ENCODE peak calls at places on chromosomes 11 and 22, in six cellular contexts. Q, W, E, L, P and Z are unnamed samples.
A peak's percentile ranks its signal among the peaks of the same experiment; 100 is the strongest.

GRCh38 chr11:123246749-123247497 is 51.9 kb upstream of the CLMP start:
- DNase-seq in Q (peak; percentile 65), W (peak; percentile 94), E (peak; percentile 86), L (peak; percentile 88), P (peak; percentile 92), Z (peak; percentile 25)

GRCh38 chr11:71263391-71263790 is 11.0 kb upstream of the SHANK2 start:
- DNase-seq in Q (no peak), W (peak; percentile 39), E (no peak), L (no peak), P (no peak), Z (no peak)

GRCh38 chr11:69442012-69442806 is 39.3 kb upstream of the LINC01488 start:
- DNase-seq in Q (no peak), W (no peak), E (peak; percentile 28), L (no peak), P (peak; percentile 94), Z (no peak)

GRCh38 chr11:1197431-1197885 is 25.4 kb upstream of the MUC5B start:
- DNase-seq in Q (no peak), W (no peak), E (peak; percentile 53), L (no peak), P (no peak), Z (no peak)

GRCh38 chr11:369336-370018 is at the start of gene B4GALNT4:
- DNase-seq in Q (no peak), W (peak; percentile 73), E (no peak), L (peak; percentile 80), P (peak; percentile 43), Z (no peak)

GRCh38 chr11:67606477-67607295 is at the start of gene NDUFV1:
- DNase-seq in Q (peak; percentile 65), W (peak; percentile 98), E (peak; percentile 98), L (peak; percentile 99), P (peak; percentile 98), Z (no peak)

GRCh38 chr11:24642648-24643047 is 145.8 kb downstream of the LUZP2 start:
- DNase-seq in Q (no peak), W (no peak), E (no peak), L (no peak), P (no peak), Z (no peak)

GRCh38 chr11:63616953-63617352 is 2.7 kb upstream of the PLAAT3 start:
- DNase-seq in Q (no peak), W (no peak), E (no peak), L (no peak), P (no peak), Z (no peak)

GRCh38 chr11:1042626-1043562 is 6.4 kb upstream of the MUC6 start:
- DNase-seq in Q (no peak), W (no peak), E (peak; percentile 55), L (no peak), P (no peak), Z (no peak)

GRCh38 chr22:42820075-42820763 is 36.9 kb downstream of the ARFGAP3 start:
- DNase-seq in Q (peak; percentile 51), W (peak; percentile 80), E (no peak), L (peak; percentile 42), P (peak; percentile 82), Z (no peak)

GRCh38 chr22:46936378-46936916 is 174.0 kb downstream of the TBC1D22A start:
- DNase-seq in Q (no peak), W (peak; percentile 44), E (no peak), L (no peak), P (no peak), Z (peak; percentile 59)

DNA sequence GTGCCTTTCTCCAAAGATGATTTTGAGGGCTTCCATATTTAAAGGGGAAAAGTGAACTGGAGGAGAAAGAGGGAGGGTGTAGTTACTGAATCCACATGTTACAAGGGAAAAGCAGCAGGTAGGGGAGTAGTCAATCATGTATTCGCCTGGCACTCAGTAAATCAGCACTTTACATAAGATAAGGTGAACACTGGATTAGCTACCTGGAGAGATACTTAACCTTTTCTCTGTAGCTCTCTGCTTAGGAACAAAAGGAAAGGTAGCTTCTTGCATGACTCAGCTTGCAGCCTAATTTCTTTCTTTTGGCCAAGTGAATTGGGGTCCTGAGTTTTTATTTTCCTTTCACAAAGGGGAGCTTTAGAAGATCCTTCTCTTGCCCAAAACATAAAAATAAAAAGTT is 43.3 kb upstream of the PHF21B start:
- DNase-seq in Q (no peak), W (no peak), E (no peak), L (no peak), P (no peak), Z (no peak)
- H3K4me3 ChIP-seq in Q (no peak overlapping the region), W (no peak overlapping the region), E (no peak overlapping the region), L (no peak overlapping the region), P (no peak overlapping the region), Z (no peak overlapping the region)

DNA sequence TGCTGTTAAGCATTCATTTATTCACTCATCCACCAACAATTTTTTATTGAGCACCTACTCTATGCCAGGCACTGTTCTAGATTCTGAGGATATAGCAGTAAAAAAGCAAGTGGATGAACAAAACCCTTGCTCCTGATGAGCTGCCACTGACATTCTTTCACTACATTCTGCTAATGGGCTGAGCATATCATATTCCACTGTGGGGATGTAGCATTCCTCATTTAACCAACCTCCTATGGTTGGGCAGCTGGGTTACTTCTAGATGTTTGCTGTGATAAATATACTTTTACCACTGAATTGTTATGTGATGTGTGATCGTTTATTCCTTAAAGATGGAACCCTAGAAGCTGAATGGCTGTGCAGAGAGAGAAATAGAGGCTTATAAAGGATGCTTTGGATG is 176.9 kb downstream of the MN1 start:
- DNase-seq in Q (no peak), W (no peak), E (no peak), L (no peak), P (no peak), Z (no peak)
- TF ChIP-seq CTCF in Q (no peak), W (no peak), E (no peak), L (no peak), P (no peak), Z (no peak)

GRCh38 chr11:76823481-76824028 is 37.2 kb upstream of the ACER3 start:
- DNase-seq in Q (no peak), W (peak; percentile 85), E (peak; percentile 57), L (no peak), P (peak; percentile 99), Z (peak; percentile 56)
- H3K4me3 ChIP-seq in Q (no peak overlapping the region), W (no peak overlapping the region), E (peak overlapping the region; percentile 45), L (no peak overlapping the region), P (peak overlapping the region; percentile 38), Z (no peak overlapping the region)

DNA sequence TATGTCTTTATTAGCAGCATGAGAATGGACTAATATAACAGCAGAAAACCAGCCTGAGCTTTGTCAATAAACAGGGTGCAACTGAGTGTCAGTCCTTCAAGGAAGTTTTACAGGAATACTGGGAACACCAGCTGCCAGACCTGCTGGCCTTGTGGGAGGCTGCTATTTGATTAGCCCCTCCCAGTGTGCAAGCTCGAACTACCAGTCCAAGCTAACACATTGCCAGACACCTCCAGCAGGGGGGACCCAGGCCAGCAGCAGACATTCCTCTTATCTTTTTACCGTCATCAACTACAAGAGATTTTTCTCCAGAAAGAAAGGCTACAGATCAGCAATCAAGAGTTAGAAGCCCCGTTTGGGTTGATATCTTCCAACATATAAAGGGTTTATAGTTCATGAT is 942.8 kb upstream of the TENM4 start:
- DNase-seq in Q (no peak), W (no peak), E (no peak), L (peak; percentile 18), P (no peak), Z (no peak)
- TF ChIP-seq CTCF in Q (no peak), W (no peak), E (no peak), L (no peak), P (no peak), Z (no peak)

DNA sequence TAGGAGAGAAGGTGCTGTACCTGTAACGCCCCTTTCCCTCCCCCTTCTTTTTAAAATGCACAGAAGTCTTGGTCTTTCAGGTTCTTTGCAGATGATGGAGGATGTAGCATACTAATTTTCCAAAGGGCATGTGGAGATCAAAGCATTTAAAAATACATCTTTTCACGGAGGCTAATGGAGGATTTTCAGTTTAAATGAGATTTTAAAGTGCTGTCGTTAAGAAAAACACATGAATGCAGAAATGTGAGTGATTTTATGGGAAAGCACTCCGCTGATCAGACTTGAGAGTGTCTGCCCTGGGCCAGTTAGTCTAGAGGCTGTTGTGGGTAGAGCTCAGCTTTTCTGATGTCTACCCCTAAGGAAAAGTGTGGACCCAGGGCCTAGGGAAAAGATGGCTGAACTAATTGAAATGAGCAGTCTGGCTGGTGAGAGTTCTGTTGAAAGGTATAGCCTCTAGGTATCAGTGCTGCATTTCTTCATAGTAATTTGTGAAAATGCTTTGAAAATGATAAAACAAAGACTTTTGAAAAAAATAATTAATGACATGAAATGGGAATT is 2.5 kb downstream of the AMOTL1 start:
- DNase-seq in Q (no peak), W (no peak), E (no peak), L (no peak), P (no peak), Z (no peak)
- H3K4me3 ChIP-seq in Q (peak overlapping the region; percentile 95), W (peak overlapping the region; percentile 89), E (peak overlapping the region; percentile 83), L (no peak overlapping the region), P (peak overlapping the region; percentile 94), Z (peak overlapping the region; percentile 71)

DNA sequence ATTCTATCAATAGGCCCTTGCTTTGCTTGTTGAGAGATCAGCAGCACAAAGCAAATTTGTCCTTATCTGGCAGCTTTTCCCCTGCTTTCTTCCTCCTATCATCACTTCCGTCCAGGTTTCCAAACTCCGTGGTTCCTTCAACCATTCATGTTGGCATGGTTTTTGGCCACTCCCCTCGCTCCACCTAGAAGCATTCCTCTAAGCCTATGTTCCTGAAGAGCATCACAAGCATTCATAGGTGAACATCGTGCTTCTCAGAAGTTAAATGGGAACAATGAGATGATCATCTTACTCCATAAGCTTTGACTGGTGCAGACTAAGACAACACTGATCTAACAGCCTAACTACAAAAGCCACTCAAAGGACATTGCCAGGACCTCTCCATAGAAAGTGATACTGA is 86.3 kb downstream of the ETS1 start:
- DNase-seq in Q (no peak), W (peak; percentile 2), E (no peak), L (no peak), P (no peak), Z (no peak)
- TF ChIP-seq CTCF in Q (no peak), W (no peak), E (no peak), L (no peak), P (no peak), Z (no peak)

GRCh38 chr22:37904572-37905533 is 1.2 kb upstream of the MICALL1 start:
- DNase-seq in Q (peak; percentile 95), W (peak; percentile 99), E (peak; percentile 33), L (peak; percentile 10), P (peak; percentile 89), Z (peak; percentile 74)
- H3K4me3 ChIP-seq in Q (peak overlapping the region; percentile 73), W (peak overlapping the region; percentile 54), E (peak overlapping the region; percentile 59), L (no peak overlapping the region), P (peak overlapping the region; percentile 69), Z (peak overlapping the region; percentile 54)